ENCODE peak calls at places on chromosomes 4 and X, in five cellular contexts. H is CD8-positive, alpha-beta T cell; T is suprapubic skin; R is RWPE2; P is A673. S is an unnamed sample. For H3K4me1 and H3K9me3, the result is how much of the 10 kb centered on the place peaks cover.

GRCh38 chr4:26081795-26082498 is 167.9 kb downstream of the SMIM20 start:
- DNase-seq in H (no peak), T (no peak), R (no peak), P (peak), S (no peak)

GRCh38 chr4:139552506-139552905 is 3.5 kb downstream of the SETD7 start:
- DNase-seq in H (no peak), T (no peak), R (no peak), P (no peak), S (no peak)

GRCh38 chr4:176236909-176237308 is 32.1 kb downstream of the ASB5 start:
- DNase-seq in H (no peak), T (no peak), R (no peak), P (no peak), S (no peak)

GRCh38 chr4:73862357-73862756 is 6.8 kb upstream of the CXCL1 start:
- DNase-seq in H (no peak), T (no peak), R (no peak), P (no peak), S (no peak)

GRCh38 chrX:145910017-145910416 is 92.4 kb downstream of the SLITRK2 start:
- DNase-seq in H (no peak), T (no peak), R (no peak), P (no peak), S (no peak)

GRCh38 chr4:184250795-184251679 is 33.4 kb upstream of the ENPP6 start:
- DNase-seq in H (peak), T (no peak), R (no peak), P (peak), S (peak)

GRCh38 chr4:112082954-112083586 is 62.2 kb upstream of the FAM241A start:
- DNase-seq in H (no peak), T (no peak), R (no peak), P (no peak), S (no peak)

GRCh38 chrX:134907302-134907701 is 83.5 kb upstream of the SMIM10 start:
- DNase-seq in H (no peak), T (no peak), R (no peak), P (no peak), S (no peak)

GRCh38 chr4:74042681-74043080 is 4.2 kb upstream of the CXCL3 start:
- DNase-seq in H (no peak), T (no peak), R (no peak), P (no peak), S (no peak)

GRCh38 chr4:149901128-149901527 is 85.5 kb upstream of the IQCM start:
- DNase-seq in H (no peak), T (no peak), R (no peak), P (no peak), S (no peak)

GRCh38 chr4:142331132-142331531 is 515.0 kb downstream of the INPP4B start:
- DNase-seq in H (no peak), T (no peak), R (no peak), P (no peak), S (no peak)

GRCh38 chr4:242121-242848 is 63.0 kb downstream of the ZNF732 start:
- DNase-seq in H (peak), T (no peak), R (no peak), P (peak), S (peak)

GRCh38 chr4:116520886-116521285 is 564.5 kb downstream of the TRAM1L1 start:
- DNase-seq in H (no peak), T (no peak), R (no peak), P (no peak), S (no peak)

DNA sequence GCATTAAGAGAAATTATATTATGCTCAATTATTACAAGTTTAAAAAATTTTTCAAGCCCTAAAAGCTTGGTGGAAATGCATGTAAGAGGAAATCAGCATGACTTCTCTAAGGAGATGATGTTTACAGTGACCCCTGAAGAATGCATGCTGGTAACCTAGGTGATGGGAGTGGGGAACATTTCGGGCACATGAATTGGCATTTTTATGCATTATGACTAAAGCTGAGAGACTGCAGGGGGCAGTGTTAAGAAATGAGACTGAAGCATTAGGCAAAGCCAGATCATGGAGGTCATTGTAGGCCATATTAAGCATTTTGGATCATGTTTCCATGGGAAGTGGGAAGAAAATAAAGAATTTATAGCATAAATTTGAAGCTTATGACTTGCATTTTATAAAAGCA is 421.3 kb downstream of the FAT4 start:
- DNase-seq in H (no peak), T (no peak), R (no peak), P (peak), S (no peak)
- TF ChIP-seq CTCF in H (no peak), T (no peak), R (peak), P (peak), S (peak)

DNA sequence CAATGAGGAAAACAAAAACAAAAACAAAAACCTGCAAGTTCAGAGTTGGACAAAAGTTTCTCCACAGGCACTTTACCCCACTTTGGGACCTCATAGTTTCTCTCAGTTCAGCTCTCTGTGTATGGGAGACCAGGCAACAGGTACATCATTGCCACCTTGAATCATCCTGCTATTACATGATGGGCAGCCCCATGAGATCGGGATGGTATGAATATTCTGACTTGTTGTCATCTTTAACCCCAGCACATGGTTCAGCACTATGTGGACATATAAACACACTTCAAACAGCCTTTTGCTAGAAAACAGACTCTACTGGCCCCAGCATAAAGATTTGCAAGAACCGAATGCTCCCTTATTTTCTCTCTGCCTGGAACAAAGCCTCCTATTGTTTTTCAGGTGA is 176.9 kb upstream of the SCML1 start:
- DNase-seq in H (no peak), T (no peak), R (no peak), P (no peak), S (no peak)
- H3K4me1 ChIP-seq in H (under half), T (under half), R (under half), P (under half), S (under half)

DNA sequence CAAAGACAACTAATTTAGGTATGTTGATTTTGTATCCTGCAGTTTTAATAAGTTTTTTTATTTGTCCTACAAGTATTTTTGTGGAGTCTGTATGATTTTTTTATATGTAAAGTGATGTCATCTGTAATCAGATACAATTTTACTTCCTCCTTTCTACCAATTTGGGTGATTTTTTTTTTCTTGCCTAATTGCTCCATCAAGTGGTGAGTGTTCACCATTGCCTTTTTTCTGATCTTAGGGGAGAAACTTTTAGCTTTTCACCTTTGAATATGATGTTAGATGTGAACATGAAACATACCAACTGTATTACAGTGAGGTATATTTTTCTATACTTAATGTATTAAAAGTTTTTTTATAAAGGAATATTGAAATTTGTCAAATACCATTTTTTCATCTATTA is 362.3 kb downstream of the PABPC4L start:
- DNase-seq in H (no peak), T (no peak), R (no peak), P (peak), S (no peak)
- H3K9me3 ChIP-seq in H (under half), T (under half), R (under half), P (under half), S (under half)

DNA sequence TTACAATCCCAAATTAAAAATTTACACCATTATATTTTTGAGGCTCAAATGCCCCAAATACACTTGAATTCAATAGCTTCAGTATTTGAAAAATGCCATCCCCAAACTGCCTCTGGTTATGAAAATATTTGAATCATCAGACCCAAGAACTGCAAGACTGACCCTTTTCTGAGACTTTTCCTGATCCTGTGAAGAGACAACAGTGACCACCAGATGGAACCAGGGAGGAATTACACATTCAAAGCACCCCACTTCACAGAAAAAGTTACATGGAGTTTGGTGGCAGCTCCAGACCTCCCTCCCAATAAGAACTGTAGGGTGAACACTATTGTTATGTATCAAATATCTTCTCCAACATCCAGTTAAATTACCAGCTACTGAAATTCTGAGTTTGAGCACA is 44.0 kb upstream of the SCD5 start:
- DNase-seq in H (no peak), T (no peak), R (no peak), P (peak), S (no peak)
- TF ChIP-seq CTCF in H (no peak), T (no peak), R (peak), P (peak), S (peak)

DNA sequence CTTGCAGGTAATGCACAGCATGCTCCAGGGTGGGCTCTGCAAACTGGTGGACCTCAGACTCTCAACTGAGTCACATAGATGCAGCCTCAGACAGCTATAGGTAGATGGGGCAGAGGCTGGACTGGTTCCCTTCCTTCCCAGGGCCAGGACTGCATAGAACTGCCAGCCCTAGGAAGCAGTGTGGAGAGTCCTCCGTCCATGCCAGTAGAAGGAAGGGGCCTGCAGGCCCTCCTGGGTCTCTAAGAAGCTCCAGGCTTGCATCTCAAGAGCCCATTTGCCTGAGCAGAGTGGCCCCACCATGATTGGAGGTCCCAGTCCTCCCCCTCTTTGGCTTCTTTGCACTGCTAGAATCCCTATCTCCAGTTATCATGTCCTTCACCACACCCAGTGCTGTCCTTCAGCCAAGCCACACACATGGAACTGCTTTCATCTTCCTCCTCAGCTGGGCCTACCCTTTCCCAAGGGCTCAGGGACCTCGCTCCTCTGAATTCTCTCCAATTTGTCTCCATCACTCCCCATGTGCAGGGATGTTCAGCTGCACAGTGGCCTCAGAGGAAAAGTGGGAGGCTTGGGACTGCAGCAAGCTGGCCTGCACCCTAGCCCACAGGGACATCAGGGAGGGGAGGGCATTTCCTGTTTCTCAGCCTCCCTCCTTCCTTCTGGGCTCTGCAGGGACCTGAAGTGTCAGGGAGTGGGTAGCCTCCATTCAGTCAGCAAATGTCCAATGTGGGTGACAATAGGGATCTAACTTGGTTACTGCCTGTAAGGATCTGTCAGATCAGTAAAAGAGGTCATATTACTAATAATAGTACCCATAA is 146.0 kb downstream of the PJA1 start:
- DNase-seq in H (no peak), T (no peak), R (no peak), P (no peak), S (no peak)
- H3K4me1 ChIP-seq in H (under half), T (under half), R (under half), P (under half), S (under half)

GRCh38 chr4:148852092-148852699 is 410.0 kb upstream of the NR3C2 start:
- DNase-seq in H (no peak), T (no peak), R (no peak), P (peak), S (no peak)

GRCh38 chr4:148854203-148854602 is 412.0 kb upstream of the NR3C2 start:
- DNase-seq in H (no peak), T (no peak), R (no peak), P (no peak), S (no peak)

GRCh38 chr4:148857234-148857972 is 415.2 kb upstream of the NR3C2 start:
- DNase-seq in H (no peak), T (no peak), R (no peak), P (peak), S (no peak)

DNA sequence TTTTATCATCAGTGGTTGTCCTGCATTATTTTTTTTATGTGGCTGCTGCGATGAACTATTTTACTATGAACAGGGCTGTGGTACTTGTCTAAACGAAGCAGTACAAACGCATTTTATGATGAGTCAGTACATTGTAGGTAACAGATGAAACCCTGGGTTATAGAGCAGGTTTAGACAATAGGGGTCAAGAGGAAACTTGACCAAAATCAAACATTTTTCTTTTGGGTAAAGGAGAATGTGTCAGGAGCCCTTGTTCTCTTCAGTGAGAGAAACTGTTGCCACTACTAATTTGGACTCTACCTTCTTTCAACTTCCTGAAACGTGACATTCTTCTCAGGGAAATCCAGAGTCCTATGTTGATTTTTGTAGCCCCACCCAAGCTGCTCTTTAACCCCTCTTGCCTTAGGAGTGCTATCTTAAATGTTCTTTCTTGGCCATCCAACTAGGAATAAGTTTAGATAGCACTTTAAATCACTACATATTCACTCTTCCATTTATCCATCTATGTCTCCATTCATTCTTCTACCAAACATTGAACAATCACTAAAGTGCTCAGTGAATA is 415.8 kb upstream of the NR3C2 start:
- DNase-seq in H (no peak), T (no peak), R (no peak), P (no peak), S (no peak)
- H3K9me3 ChIP-seq in H (under half), T (under half), R (under half), P (under half), S (under half)

GRCh38 chrX:6095469-6095868 is 133.2 kb downstream of the NLGN4X start:
- DNase-seq in H (no peak), T (no peak), R (no peak), P (peak), S (no peak)
- TF ChIP-seq CTCF in H (no peak), T (no peak), R (peak), P (peak), S (no peak)